ENCODE peak calls at places on chromosomes 5 and 9, in nine cellular contexts. One of them, this sample, is unnamed.

GRCh38 chr9:134221273-134222017 is 57.1 kb upstream of the RNU6ATAC start:
- DNase-seq in GM10248: no peak
- DNase-seq in stromal cell of bone marrow: no peak
- DNase-seq in fibroblast of the conjunctiva: no peak
- DNase-seq in activated naive CD8-positive, alpha-beta T cell treated with anti-CD3 and anti-CD28 coated beads, Interleukin-2, amount 50 U/mL, for 24 hours: no peak
- DNase-seq in BJ: no peak
- DNase-seq in T-helper 1 cell: no peak
- DNase-seq in NCI-H2171 treated with DMSO at 0.1 percent for 48 hours: peak
- DNase-seq in memory B cell: no peak
- DNase-seq in this sample: no peak

GRCh38 chr5:151132959-151133358 is 24.6 kb downstream of the ANXA6 start:
- DNase-seq in GM10248: no peak
- DNase-seq in stromal cell of bone marrow: no peak
- DNase-seq in fibroblast of the conjunctiva: no peak
- DNase-seq in activated naive CD8-positive, alpha-beta T cell treated with anti-CD3 and anti-CD28 coated beads, Interleukin-2, amount 50 U/mL, for 24 hours: no peak
- DNase-seq in BJ: no peak
- DNase-seq in T-helper 1 cell: no peak
- DNase-seq in NCI-H2171 treated with DMSO at 0.1 percent for 48 hours: no peak
- DNase-seq in memory B cell: no peak
- DNase-seq in this sample: no peak

GRCh38 chr5:108303611-108304010 is 78.3 kb downstream of the FBXL17 start:
- DNase-seq in GM10248: no peak
- DNase-seq in stromal cell of bone marrow: no peak
- DNase-seq in fibroblast of the conjunctiva: no peak
- DNase-seq in activated naive CD8-positive, alpha-beta T cell treated with anti-CD3 and anti-CD28 coated beads, Interleukin-2, amount 50 U/mL, for 24 hours: no peak
- DNase-seq in BJ: no peak
- DNase-seq in T-helper 1 cell: no peak
- DNase-seq in NCI-H2171 treated with DMSO at 0.1 percent for 48 hours: no peak
- DNase-seq in memory B cell: no peak
- DNase-seq in this sample: no peak

GRCh38 chr9:106632621-106633020 is 230.3 kb upstream of the ZNF462 start:
- DNase-seq in GM10248: no peak
- DNase-seq in stromal cell of bone marrow: no peak
- DNase-seq in fibroblast of the conjunctiva: no peak
- DNase-seq in activated naive CD8-positive, alpha-beta T cell treated with anti-CD3 and anti-CD28 coated beads, Interleukin-2, amount 50 U/mL, for 24 hours: no peak
- DNase-seq in BJ: no peak
- DNase-seq in T-helper 1 cell: no peak
- DNase-seq in NCI-H2171 treated with DMSO at 0.1 percent for 48 hours: no peak
- DNase-seq in memory B cell: no peak
- DNase-seq in this sample: no peak

GRCh38 chr5:150167908-150168307 is 1.3 kb downstream of the CDX1 start:
- DNase-seq in GM10248: no peak
- DNase-seq in stromal cell of bone marrow: no peak
- DNase-seq in fibroblast of the conjunctiva: no peak
- DNase-seq in activated naive CD8-positive, alpha-beta T cell treated with anti-CD3 and anti-CD28 coated beads, Interleukin-2, amount 50 U/mL, for 24 hours: no peak
- DNase-seq in BJ: no peak
- DNase-seq in T-helper 1 cell: no peak
- DNase-seq in NCI-H2171 treated with DMSO at 0.1 percent for 48 hours: no peak
- DNase-seq in memory B cell: no peak
- DNase-seq in this sample: no peak

GRCh38 chr9:83707518-83707767 is 315 bp downstream of the UBQLN1 start:
- DNase-seq in GM10248: no peak
- DNase-seq in stromal cell of bone marrow: peak
- DNase-seq in fibroblast of the conjunctiva: no peak
- DNase-seq in activated naive CD8-positive, alpha-beta T cell treated with anti-CD3 and anti-CD28 coated beads, Interleukin-2, amount 50 U/mL, for 24 hours: peak
- DNase-seq in BJ: peak
- DNase-seq in T-helper 1 cell: no peak
- DNase-seq in NCI-H2171 treated with DMSO at 0.1 percent for 48 hours: peak
- DNase-seq in memory B cell: no peak
- DNase-seq in this sample: no peak

GRCh38 chr9:128523199-128523925 is 18.8 kb downstream of the GLE1 start:
- DNase-seq in GM10248: no peak
- DNase-seq in stromal cell of bone marrow: no peak
- DNase-seq in fibroblast of the conjunctiva: peak
- DNase-seq in activated naive CD8-positive, alpha-beta T cell treated with anti-CD3 and anti-CD28 coated beads, Interleukin-2, amount 50 U/mL, for 24 hours: no peak
- DNase-seq in BJ: no peak
- DNase-seq in T-helper 1 cell: no peak
- DNase-seq in NCI-H2171 treated with DMSO at 0.1 percent for 48 hours: peak
- DNase-seq in memory B cell: no peak
- DNase-seq in this sample: no peak

GRCh38 chr9:101706929-101707328 is 31.5 kb downstream of the GRIN3A start:
- DNase-seq in GM10248: no peak
- DNase-seq in stromal cell of bone marrow: no peak
- DNase-seq in fibroblast of the conjunctiva: no peak
- DNase-seq in activated naive CD8-positive, alpha-beta T cell treated with anti-CD3 and anti-CD28 coated beads, Interleukin-2, amount 50 U/mL, for 24 hours: no peak
- DNase-seq in BJ: no peak
- DNase-seq in T-helper 1 cell: no peak
- DNase-seq in NCI-H2171 treated with DMSO at 0.1 percent for 48 hours: no peak
- DNase-seq in memory B cell: no peak
- DNase-seq in this sample: no peak

GRCh38 chr9:129776566-129776937 is 23.7 kb upstream of the PTGES start:
- DNase-seq in GM10248: no peak
- DNase-seq in stromal cell of bone marrow: peak
- DNase-seq in fibroblast of the conjunctiva: no peak
- DNase-seq in activated naive CD8-positive, alpha-beta T cell treated with anti-CD3 and anti-CD28 coated beads, Interleukin-2, amount 50 U/mL, for 24 hours: no peak
- DNase-seq in BJ: no peak
- DNase-seq in T-helper 1 cell: no peak
- DNase-seq in NCI-H2171 treated with DMSO at 0.1 percent for 48 hours: no peak
- DNase-seq in memory B cell: no peak
- DNase-seq in this sample: no peak

GRCh38 chr5:25345240-25345771 is 700.5 kb upstream of the CDH10 start:
- DNase-seq in GM10248: no peak
- DNase-seq in stromal cell of bone marrow: no peak
- DNase-seq in fibroblast of the conjunctiva: no peak
- DNase-seq in activated naive CD8-positive, alpha-beta T cell treated with anti-CD3 and anti-CD28 coated beads, Interleukin-2, amount 50 U/mL, for 24 hours: no peak
- DNase-seq in BJ: no peak
- DNase-seq in T-helper 1 cell: no peak
- DNase-seq in NCI-H2171 treated with DMSO at 0.1 percent for 48 hours: no peak
- DNase-seq in memory B cell: no peak
- DNase-seq in this sample: no peak

GRCh38 chr9:113488490-113488889 is 25.0 kb downstream of the RGS3 start:
- DNase-seq in GM10248: no peak
- DNase-seq in stromal cell of bone marrow: peak
- DNase-seq in fibroblast of the conjunctiva: no peak
- DNase-seq in activated naive CD8-positive, alpha-beta T cell treated with anti-CD3 and anti-CD28 coated beads, Interleukin-2, amount 50 U/mL, for 24 hours: no peak
- DNase-seq in BJ: no peak
- DNase-seq in T-helper 1 cell: no peak
- DNase-seq in NCI-H2171 treated with DMSO at 0.1 percent for 48 hours: no peak
- DNase-seq in memory B cell: no peak
- DNase-seq in this sample: no peak

GRCh38 chr5:2753452-2754409 is 2.3 kb upstream of the IRX2 start:
- DNase-seq in GM10248: no peak
- DNase-seq in stromal cell of bone marrow: no peak
- DNase-seq in fibroblast of the conjunctiva: no peak
- DNase-seq in activated naive CD8-positive, alpha-beta T cell treated with anti-CD3 and anti-CD28 coated beads, Interleukin-2, amount 50 U/mL, for 24 hours: no peak
- DNase-seq in BJ: no peak
- DNase-seq in T-helper 1 cell: no peak
- DNase-seq in NCI-H2171 treated with DMSO at 0.1 percent for 48 hours: peak
- DNase-seq in memory B cell: no peak
- DNase-seq in this sample: no peak

GRCh38 chr5:1129725-1130082 is 17.8 kb upstream of the SLC12A7 start:
- DNase-seq in GM10248: no peak
- DNase-seq in stromal cell of bone marrow: no peak
- DNase-seq in fibroblast of the conjunctiva: no peak
- DNase-seq in activated naive CD8-positive, alpha-beta T cell treated with anti-CD3 and anti-CD28 coated beads, Interleukin-2, amount 50 U/mL, for 24 hours: no peak
- DNase-seq in BJ: no peak
- DNase-seq in T-helper 1 cell: no peak
- DNase-seq in NCI-H2171 treated with DMSO at 0.1 percent for 48 hours: no peak
- DNase-seq in memory B cell: no peak
- DNase-seq in this sample: no peak

GRCh38 chr9:82558855-82559615 is 503.9 kb downstream of the RASEF start:
- DNase-seq in GM10248: no peak
- DNase-seq in stromal cell of bone marrow: no peak
- DNase-seq in fibroblast of the conjunctiva: no peak
- DNase-seq in activated naive CD8-positive, alpha-beta T cell treated with anti-CD3 and anti-CD28 coated beads, Interleukin-2, amount 50 U/mL, for 24 hours: no peak
- DNase-seq in BJ: no peak
- DNase-seq in T-helper 1 cell: no peak
- DNase-seq in NCI-H2171 treated with DMSO at 0.1 percent for 48 hours: no peak
- DNase-seq in memory B cell: no peak
- DNase-seq in this sample: no peak

GRCh38 chr5:172245823-172246222 is 37.7 kb downstream of the UBTD2 start:
- DNase-seq in GM10248: no peak
- DNase-seq in stromal cell of bone marrow: peak
- DNase-seq in fibroblast of the conjunctiva: no peak
- DNase-seq in activated naive CD8-positive, alpha-beta T cell treated with anti-CD3 and anti-CD28 coated beads, Interleukin-2, amount 50 U/mL, for 24 hours: no peak
- DNase-seq in BJ: no peak
- DNase-seq in T-helper 1 cell: no peak
- DNase-seq in NCI-H2171 treated with DMSO at 0.1 percent for 48 hours: no peak
- DNase-seq in memory B cell: no peak
- DNase-seq in this sample: no peak

GRCh38 chr5:141475625-141476131 is at the start of gene PCDHGC3:
- DNase-seq in GM10248: peak
- DNase-seq in stromal cell of bone marrow: peak
- DNase-seq in fibroblast of the conjunctiva: peak
- DNase-seq in activated naive CD8-positive, alpha-beta T cell treated with anti-CD3 and anti-CD28 coated beads, Interleukin-2, amount 50 U/mL, for 24 hours: peak
- DNase-seq in BJ: peak
- DNase-seq in T-helper 1 cell: no peak
- DNase-seq in NCI-H2171 treated with DMSO at 0.1 percent for 48 hours: peak
- DNase-seq in memory B cell: no peak
- DNase-seq in this sample: no peak

GRCh38 chr9:28073278-28073677 is 500.0 kb upstream of the C9orf72 start:
- DNase-seq in GM10248: no peak
- DNase-seq in stromal cell of bone marrow: peak
- DNase-seq in fibroblast of the conjunctiva: peak
- DNase-seq in activated naive CD8-positive, alpha-beta T cell treated with anti-CD3 and anti-CD28 coated beads, Interleukin-2, amount 50 U/mL, for 24 hours: no peak
- DNase-seq in BJ: peak
- DNase-seq in T-helper 1 cell: no peak
- DNase-seq in NCI-H2171 treated with DMSO at 0.1 percent for 48 hours: peak
- DNase-seq in memory B cell: no peak
- DNase-seq in this sample: no peak

GRCh38 chr5:58201922-58202648 is 257.8 kb downstream of the PLK2 start:
- DNase-seq in GM10248: no peak
- DNase-seq in stromal cell of bone marrow: no peak
- DNase-seq in fibroblast of the conjunctiva: no peak
- DNase-seq in activated naive CD8-positive, alpha-beta T cell treated with anti-CD3 and anti-CD28 coated beads, Interleukin-2, amount 50 U/mL, for 24 hours: no peak
- DNase-seq in BJ: no peak
- DNase-seq in T-helper 1 cell: no peak
- DNase-seq in NCI-H2171 treated with DMSO at 0.1 percent for 48 hours: no peak
- DNase-seq in memory B cell: no peak
- DNase-seq in this sample: no peak

GRCh38 chr9:14203366-14204056 is 110.4 kb downstream of the NFIB start:
- DNase-seq in GM10248: no peak
- DNase-seq in stromal cell of bone marrow: no peak
- DNase-seq in fibroblast of the conjunctiva: no peak
- DNase-seq in activated naive CD8-positive, alpha-beta T cell treated with anti-CD3 and anti-CD28 coated beads, Interleukin-2, amount 50 U/mL, for 24 hours: no peak
- DNase-seq in BJ: no peak
- DNase-seq in T-helper 1 cell: no peak
- DNase-seq in NCI-H2171 treated with DMSO at 0.1 percent for 48 hours: no peak
- DNase-seq in memory B cell: no peak
- DNase-seq in this sample: no peak

GRCh38 chr9:34652608-34653007 is 623 bp downstream of the IL11RA start:
- DNase-seq in GM10248: no peak
- DNase-seq in stromal cell of bone marrow: no peak
- DNase-seq in fibroblast of the conjunctiva: no peak
- DNase-seq in activated naive CD8-positive, alpha-beta T cell treated with anti-CD3 and anti-CD28 coated beads, Interleukin-2, amount 50 U/mL, for 24 hours: no peak
- DNase-seq in BJ: no peak
- DNase-seq in T-helper 1 cell: no peak
- DNase-seq in NCI-H2171 treated with DMSO at 0.1 percent for 48 hours: no peak
- DNase-seq in memory B cell: no peak
- DNase-seq in this sample: no peak

GRCh38 chr5:13831236-13831810 is 113.2 kb downstream of the DNAH5 start:
- DNase-seq in GM10248: no peak
- DNase-seq in stromal cell of bone marrow: no peak
- DNase-seq in fibroblast of the conjunctiva: no peak
- DNase-seq in activated naive CD8-positive, alpha-beta T cell treated with anti-CD3 and anti-CD28 coated beads, Interleukin-2, amount 50 U/mL, for 24 hours: no peak
- DNase-seq in BJ: no peak
- DNase-seq in T-helper 1 cell: no peak
- DNase-seq in NCI-H2171 treated with DMSO at 0.1 percent for 48 hours: no peak
- DNase-seq in memory B cell: no peak
- DNase-seq in this sample: no peak

GRCh38 chr9:100324594-100325200 is 28.0 kb downstream of the TEX10 start:
- DNase-seq in GM10248: peak
- DNase-seq in stromal cell of bone marrow: peak
- DNase-seq in fibroblast of the conjunctiva: peak
- DNase-seq in activated naive CD8-positive, alpha-beta T cell treated with anti-CD3 and anti-CD28 coated beads, Interleukin-2, amount 50 U/mL, for 24 hours: no peak
- DNase-seq in BJ: no peak
- DNase-seq in T-helper 1 cell: no peak
- DNase-seq in NCI-H2171 treated with DMSO at 0.1 percent for 48 hours: peak
- DNase-seq in memory B cell: no peak
- DNase-seq in this sample: no peak

GRCh38 chr5:43066799-43067741 is 27.0 kb upstream of the ANXA2R start:
- DNase-seq in GM10248: peak
- DNase-seq in stromal cell of bone marrow: peak
- DNase-seq in fibroblast of the conjunctiva: peak
- DNase-seq in activated naive CD8-positive, alpha-beta T cell treated with anti-CD3 and anti-CD28 coated beads, Interleukin-2, amount 50 U/mL, for 24 hours: peak
- DNase-seq in BJ: no peak
- DNase-seq in T-helper 1 cell: peak
- DNase-seq in NCI-H2171 treated with DMSO at 0.1 percent for 48 hours: peak
- DNase-seq in memory B cell: peak
- DNase-seq in this sample: peak

GRCh38 chr9:124551472-124552339 is 44.5 kb upstream of the NR5A1 start:
- DNase-seq in GM10248: peak
- DNase-seq in stromal cell of bone marrow: peak
- DNase-seq in fibroblast of the conjunctiva: peak
- DNase-seq in activated naive CD8-positive, alpha-beta T cell treated with anti-CD3 and anti-CD28 coated beads, Interleukin-2, amount 50 U/mL, for 24 hours: peak
- DNase-seq in BJ: no peak
- DNase-seq in T-helper 1 cell: no peak
- DNase-seq in NCI-H2171 treated with DMSO at 0.1 percent for 48 hours: peak
- DNase-seq in memory B cell: no peak
- DNase-seq in this sample: no peak

GRCh38 chr9:17134843-17135577 is at the start of gene CNTLN:
- DNase-seq in GM10248: peak
- DNase-seq in stromal cell of bone marrow: peak
- DNase-seq in fibroblast of the conjunctiva: peak
- DNase-seq in activated naive CD8-positive, alpha-beta T cell treated with anti-CD3 and anti-CD28 coated beads, Interleukin-2, amount 50 U/mL, for 24 hours: peak
- DNase-seq in BJ: peak
- DNase-seq in T-helper 1 cell: peak
- DNase-seq in NCI-H2171 treated with DMSO at 0.1 percent for 48 hours: peak
- DNase-seq in memory B cell: no peak
- DNase-seq in this sample: no peak

GRCh38 chr9:70901013-70901412 is 220.4 kb downstream of the TRPM3 start:
- DNase-seq in GM10248: no peak
- DNase-seq in stromal cell of bone marrow: no peak
- DNase-seq in fibroblast of the conjunctiva: no peak
- DNase-seq in activated naive CD8-positive, alpha-beta T cell treated with anti-CD3 and anti-CD28 coated beads, Interleukin-2, amount 50 U/mL, for 24 hours: no peak
- DNase-seq in BJ: no peak
- DNase-seq in T-helper 1 cell: no peak
- DNase-seq in NCI-H2171 treated with DMSO at 0.1 percent for 48 hours: no peak
- DNase-seq in memory B cell: no peak
- DNase-seq in this sample: no peak

GRCh38 chr5:106154280-106154716 is 1516.4 kb downstream of the EFNA5 start:
- DNase-seq in GM10248: no peak
- DNase-seq in stromal cell of bone marrow: no peak
- DNase-seq in fibroblast of the conjunctiva: no peak
- DNase-seq in activated naive CD8-positive, alpha-beta T cell treated with anti-CD3 and anti-CD28 coated beads, Interleukin-2, amount 50 U/mL, for 24 hours: no peak
- DNase-seq in BJ: no peak
- DNase-seq in T-helper 1 cell: no peak
- DNase-seq in NCI-H2171 treated with DMSO at 0.1 percent for 48 hours: no peak
- DNase-seq in memory B cell: no peak
- DNase-seq in this sample: no peak

GRCh38 chr9:93288341-93288740 is 104.4 kb downstream of the WNK2 start:
- DNase-seq in GM10248: peak
- DNase-seq in stromal cell of bone marrow: no peak
- DNase-seq in fibroblast of the conjunctiva: no peak
- DNase-seq in activated naive CD8-positive, alpha-beta T cell treated with anti-CD3 and anti-CD28 coated beads, Interleukin-2, amount 50 U/mL, for 24 hours: no peak
- DNase-seq in BJ: no peak
- DNase-seq in T-helper 1 cell: no peak
- DNase-seq in NCI-H2171 treated with DMSO at 0.1 percent for 48 hours: no peak
- DNase-seq in memory B cell: no peak
- DNase-seq in this sample: no peak

GRCh38 chr9:77014597-77015263 is 4.7 kb upstream of the FOXB2 start:
- DNase-seq in GM10248: peak
- DNase-seq in stromal cell of bone marrow: no peak
- DNase-seq in fibroblast of the conjunctiva: no peak
- DNase-seq in activated naive CD8-positive, alpha-beta T cell treated with anti-CD3 and anti-CD28 coated beads, Interleukin-2, amount 50 U/mL, for 24 hours: no peak
- DNase-seq in BJ: no peak
- DNase-seq in T-helper 1 cell: no peak
- DNase-seq in NCI-H2171 treated with DMSO at 0.1 percent for 48 hours: no peak
- DNase-seq in memory B cell: no peak
- DNase-seq in this sample: no peak

GRCh38 chr5:44051591-44051990 is 337.6 kb downstream of the FGF10 start:
- DNase-seq in GM10248: no peak
- DNase-seq in stromal cell of bone marrow: no peak
- DNase-seq in fibroblast of the conjunctiva: no peak
- DNase-seq in activated naive CD8-positive, alpha-beta T cell treated with anti-CD3 and anti-CD28 coated beads, Interleukin-2, amount 50 U/mL, for 24 hours: no peak
- DNase-seq in BJ: no peak
- DNase-seq in T-helper 1 cell: no peak
- DNase-seq in NCI-H2171 treated with DMSO at 0.1 percent for 48 hours: peak
- DNase-seq in memory B cell: no peak
- DNase-seq in this sample: no peak

GRCh38 chr9:96160168-96160567 is 141.8 kb downstream of the HSD17B3 start:
- DNase-seq in GM10248: no peak
- DNase-seq in stromal cell of bone marrow: no peak
- DNase-seq in fibroblast of the conjunctiva: no peak
- DNase-seq in activated naive CD8-positive, alpha-beta T cell treated with anti-CD3 and anti-CD28 coated beads, Interleukin-2, amount 50 U/mL, for 24 hours: no peak
- DNase-seq in BJ: no peak
- DNase-seq in T-helper 1 cell: no peak
- DNase-seq in NCI-H2171 treated with DMSO at 0.1 percent for 48 hours: no peak
- DNase-seq in memory B cell: no peak
- DNase-seq in this sample: no peak

This sample was measured in T-helper 22 cell.